ENCODE peak calls at places on chromosomes 1 and 21, in four cellular contexts. D is CD8-positive, alpha-beta T cell; B is PC-3; Q is right cardiac atrium. S is an unnamed sample.

GRCh38 chr1:27979151-27979858 is 19.5 kb downstream of the XKR8 start:
- DNase-seq in D (no peak), B (peak), Q (no peak), S (no peak)

GRCh38 chr1:85137660-85138059 is 63.2 kb downstream of the SYDE2 start:
- DNase-seq in D (no peak), B (no peak), Q (peak), S (no peak)

GRCh38 chr1:89465201-89465600 is 59.4 kb upstream of the LRRC8B start:
- DNase-seq in D (no peak), B (peak), Q (no peak), S (no peak)

GRCh38 chr1:9711466-9712020 is 60.0 kb downstream of the PIK3CD start:
- DNase-seq in D (no peak), B (no peak), Q (peak), S (no peak)

GRCh38 chr21:26513212-26513611 is 59.9 kb downstream of the CYYR1 start:
- DNase-seq in D (no peak), B (peak), Q (no peak), S (no peak)

GRCh38 chr1:115251340-115251748 is 86.7 kb downstream of the NGF start:
- DNase-seq in D (no peak), B (no peak), Q (no peak), S (no peak)

GRCh38 chr1:206112600-206113301 is 4.4 kb downstream of the AVPR1B start:
- DNase-seq in D (no peak), B (no peak), Q (no peak), S (no peak)

GRCh38 chr21:31310750-31311149 is 33.3 kb downstream of the TIAM1 start:
- DNase-seq in D (no peak), B (peak), Q (no peak), S (no peak)

GRCh38 chr1:204650911-204651570 is 34.5 kb downstream of the LRRN2 start:
- DNase-seq in D (no peak), B (no peak), Q (no peak), S (no peak)

GRCh38 chr1:203186446-203187305 is at the start of gene CHI3L1:
- DNase-seq in D (no peak), B (no peak), Q (no peak), S (no peak)

GRCh38 chr1:218591966-218592365 is 246.8 kb downstream of the TGFB2 start:
- DNase-seq in D (no peak), B (peak), Q (no peak), S (no peak)

GRCh38 chr1:110294308-110294707 is 44.9 kb upstream of the RBM15 start:
- DNase-seq in D (no peak), B (no peak), Q (no peak), S (no peak)

GRCh38 chr21:31366825-31367224 is 22.8 kb upstream of the TIAM1 start:
- DNase-seq in D (no peak), B (peak), Q (no peak), S (no peak)

GRCh38 chr1:18886003-18886335 is 16.4 kb downstream of the ALDH4A1 start:
- DNase-seq in D (no peak), B (no peak), Q (no peak), S (no peak)

GRCh38 chr1:184160236-184160635 is 108.7 kb downstream of the TSEN15 start:
- DNase-seq in D (no peak), B (peak), Q (no peak), S (peak)

GRCh38 chr21:28016571-28016970 is 976.1 kb downstream of the LTN1 start:
- DNase-seq in D (no peak), B (no peak), Q (no peak), S (no peak)

DNA sequence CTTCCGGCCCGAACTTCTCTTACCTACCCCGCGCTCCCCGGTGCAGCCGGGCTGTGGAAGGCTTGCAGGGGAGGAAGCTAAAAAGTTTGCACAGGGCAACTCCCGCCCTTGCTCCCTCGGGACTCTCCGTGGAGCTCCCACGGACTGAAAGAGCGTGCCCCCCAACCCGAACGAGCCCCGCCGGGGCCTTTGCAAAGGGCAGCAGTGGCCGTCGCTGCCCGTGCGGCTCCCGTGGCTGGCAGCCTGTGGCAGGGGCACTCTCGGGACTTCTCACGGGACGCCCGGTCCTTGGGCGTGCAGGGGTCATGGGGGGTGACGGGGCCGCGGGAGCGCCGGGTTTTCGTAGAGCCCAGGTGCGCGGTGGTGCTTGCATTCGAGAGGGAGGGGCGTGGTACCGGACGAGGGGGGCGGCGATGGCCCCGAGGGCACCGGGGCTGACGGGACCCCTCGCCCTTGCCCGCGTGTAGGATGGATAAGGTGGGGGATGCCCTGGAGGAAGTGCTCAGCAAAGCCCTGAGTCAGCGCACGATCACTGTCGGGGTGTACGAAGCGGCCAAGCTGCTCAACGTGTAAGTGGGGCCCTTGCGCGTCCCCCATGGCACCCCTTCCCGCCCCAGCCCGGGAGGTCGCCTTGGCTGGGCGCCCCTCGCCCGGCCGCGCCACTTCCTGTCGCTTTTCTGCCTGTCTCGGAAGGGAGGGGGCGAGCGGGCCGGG is 714 bp downstream of the GADD45A start:
- DNase-seq in D (peak), B (peak), Q (peak), S (no peak)
- H3K27ac ChIP-seq in D (peak), B (peak), Q (peak), S (peak)

GRCh38 chr1:221965252-221965651 is 223.4 kb upstream of the DUSP10 start:
- DNase-seq in D (no peak), B (peak), Q (no peak), S (no peak)
- H3K27ac ChIP-seq in D (no peak), B (peak), Q (no peak), S (no peak)

GRCh38 chr1:113205980-113206766 is 133.2 kb downstream of the LRIG2 start:
- DNase-seq in D (no peak), B (no peak), Q (no peak), S (no peak)

GRCh38 chr1:113207019-113207418 is 134.0 kb downstream of the LRIG2 start:
- DNase-seq in D (no peak), B (peak), Q (no peak), S (no peak)

GRCh38 chr1:113215015-113215414 is 142.0 kb downstream of the LRIG2 start:
- DNase-seq in D (no peak), B (no peak), Q (no peak), S (no peak)

GRCh38 chr1:113211467-113211866 is 138.5 kb downstream of the LRIG2 start:
- DNase-seq in D (no peak), B (no peak), Q (no peak), S (no peak)

GRCh38 chr1:113210248-113210647 is 137.2 kb downstream of the LRIG2 start:
- DNase-seq in D (no peak), B (no peak), Q (no peak), S (no peak)
- H3K27ac ChIP-seq in D (no peak), B (no peak), Q (no peak), S (no peak)

GRCh38 chr21:34156957-34157356 is 83.6 kb downstream of the MRPS6 start:
- DNase-seq in D (no peak), B (no peak), Q (no peak), S (no peak)

GRCh38 chr21:34147835-34148804 is 74.7 kb downstream of the MRPS6 start:
- DNase-seq in D (no peak), B (no peak), Q (no peak), S (peak)

GRCh38 chr21:34148826-34149558 is 75.6 kb downstream of the MRPS6 start:
- DNase-seq in D (no peak), B (no peak), Q (no peak), S (peak)

GRCh38 chr21:34154878-34155277 is 81.5 kb downstream of the MRPS6 start:
- DNase-seq in D (no peak), B (no peak), Q (no peak), S (no peak)

DNA sequence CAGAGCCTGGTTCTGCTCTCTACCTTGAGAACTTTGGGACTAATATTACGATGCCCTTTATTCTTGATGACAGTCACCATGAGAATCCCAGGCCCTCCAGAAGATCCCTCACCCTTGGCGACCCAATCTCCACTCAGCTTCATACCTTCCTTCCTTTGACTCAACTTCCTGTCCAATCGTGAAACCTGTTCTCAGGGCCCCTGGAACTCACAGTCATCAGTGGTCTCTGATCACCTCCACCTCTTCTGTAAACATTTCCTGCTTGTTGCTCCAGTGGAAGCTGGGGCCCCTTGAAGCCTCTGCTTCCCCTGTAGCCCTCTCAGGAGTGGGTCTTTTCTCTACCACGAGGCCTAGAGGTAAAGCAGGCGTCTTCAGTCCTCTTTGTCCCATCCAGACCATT is 79.1 kb downstream of the MRPS6 start:
- DNase-seq in D (no peak), B (no peak), Q (no peak), S (no peak)
- H3K27ac ChIP-seq in D (no peak), B (no peak), Q (no peak), S (no peak)

GRCh38 chr1:156657971-156658319 is 16.0 kb downstream of the BCAN start:
- DNase-seq in D (no peak), B (no peak), Q (peak), S (no peak)
- H3K27ac ChIP-seq in D (no peak), B (no peak), Q (no peak), S (no peak)

GRCh38 chr1:51621841-51622454 is 5.1 kb downstream of the OSBPL9 start:
- DNase-seq in D (no peak), B (no peak), Q (no peak), S (no peak)
- H3K27ac ChIP-seq in D (no peak), B (peak), Q (peak), S (peak)

GRCh38 chr21:33117268-33117888 is 47.4 kb downstream of the OLIG1 start:
- DNase-seq in D (no peak), B (no peak), Q (no peak), S (no peak)

GRCh38 chr21:33115586-33116541 is 45.9 kb downstream of the OLIG1 start:
- DNase-seq in D (no peak), B (no peak), Q (no peak), S (no peak)

GRCh38 chr21:33114276-33114675 is 44.3 kb downstream of the OLIG1 start:
- DNase-seq in D (no peak), B (no peak), Q (no peak), S (no peak)

GRCh38 chr21:33112670-33113596 is 43.0 kb downstream of the OLIG1 start:
- DNase-seq in D (no peak), B (no peak), Q (no peak), S (no peak)

GRCh38 chr21:33116669-33117267 is 46.8 kb downstream of the OLIG1 start:
- DNase-seq in D (no peak), B (no peak), Q (no peak), S (no peak)
- H3K27ac ChIP-seq in D (no peak), B (no peak), Q (no peak), S (no peak)